ENCODE peak calls at places on chromosomes 6 and 20, in six cellular contexts. T, A, N, Q, Y and P are unnamed samples.

GRCh38 chr6:84466521-84466920 is 239.1 kb upstream of the CEP162 start:
- DNase-seq in N (no peak), Y (no peak), Q (no peak), A (peak), T (no peak), P (peak)

GRCh38 chr6:153804755-153805330 is 234.2 kb upstream of the OPRM1 start:
- DNase-seq in Q (no peak), N (no peak), Y (no peak), A (no peak), T (no peak), P (no peak)

GRCh38 chr20:50804453-50805348 is 9.8 kb downstream of the BCAS4 start:
- DNase-seq in A (no peak), Y (no peak), T (no peak), N (no peak), Q (no peak), P (no peak)

GRCh38 chr6:21354805-21355238 is 238.7 kb upstream of the SOX4 start:
- DNase-seq in Q (no peak), N (no peak), Y (no peak), T (no peak), A (no peak), P (peak)

GRCh38 chr20:53210041-53210440 is 237.9 kb downstream of the TSHZ2 start:
- DNase-seq in T (no peak), A (no peak), Y (no peak), Q (no peak), N (no peak), P (no peak)

GRCh38 chr6:3825331-3825831 is 23.8 kb upstream of the FAM50B start:
- DNase-seq in Y (no peak), Q (no peak), N (peak), T (no peak), A (peak), P (peak)

GRCh38 chr6:49328051-49328450 is 135.0 kb downstream of the MMUT start:
- DNase-seq in Y (no peak), T (no peak), N (no peak), Q (no peak), A (peak), P (no peak)

GRCh38 chr6:25050356-25050755 is 114.6 kb upstream of the RIPOR2 start:
- DNase-seq in A (peak), Q (no peak), N (no peak), Y (peak), T (no peak), P (no peak)

GRCh38 chr20:62782893-62783278 is 13.4 kb upstream of the MRGBP start:
- DNase-seq in N (no peak), A (no peak), T (no peak), Y (no peak), Q (no peak), P (no peak)

GRCh38 chr6:68468244-68468884 is 166.7 kb upstream of the ADGRB3 start:
- DNase-seq in T (peak), Y (no peak), A (peak), N (no peak), Q (no peak), P (peak)

GRCh38 chr6:147285087-147285855 is 81.1 kb downstream of the STXBP5 start:
- DNase-seq in N (no peak), Q (peak), Y (no peak), T (peak), A (peak), P (peak)

GRCh38 chr6:34182751-34183531 is 37.1 kb upstream of the GRM4 start:
- DNase-seq in N (no peak), A (peak), Y (peak), T (no peak), Q (no peak), P (no peak)

GRCh38 chr6:28910901-28911680 is 12.7 kb downstream of the TRIM27 start:
- DNase-seq in Y (no peak), N (no peak), T (no peak), Q (no peak), A (peak), P (no peak)